ENCODE peak calls at places on chromosomes 5 and 9, in six cellular contexts. One of them, this sample, is unnamed.
A peak's percentile ranks its signal among the peaks of the same experiment; 100 is the strongest.

GRCh38 chr5:103079796-103080195 is 40.1 kb downstream of the GIN1 start:
- DNase-seq in H1: no peak
- DNase-seq in heart left ventricle: no peak
- DNase-seq in fibroblast of lung: no peak
- DNase-seq in mucosa of descending colon: no peak
- DNase-seq in CD8-positive, alpha-beta memory T cell: no peak
- DNase-seq in this sample: no peak

GRCh38 chr5:334903-335739 is 13.6 kb downstream of the AHRR start:
- DNase-seq in H1: no peak
- DNase-seq in heart left ventricle: no peak
- DNase-seq in fibroblast of lung: no peak
- DNase-seq in mucosa of descending colon: no peak
- DNase-seq in CD8-positive, alpha-beta memory T cell: no peak
- DNase-seq in this sample: no peak

GRCh38 chr5:172775326-172776234 is 4.6 kb upstream of the DUSP1 start:
- DNase-seq in H1: no peak
- DNase-seq in heart left ventricle: no peak
- DNase-seq in fibroblast of lung: peak; percentile 66
- DNase-seq in mucosa of descending colon: peak; percentile 64
- DNase-seq in CD8-positive, alpha-beta memory T cell: no peak
- DNase-seq in this sample: no peak

GRCh38 chr5:173391031-173391430 is 62.8 kb upstream of the STC2 start:
- DNase-seq in H1: no peak
- DNase-seq in heart left ventricle: no peak
- DNase-seq in fibroblast of lung: no peak
- DNase-seq in mucosa of descending colon: no peak
- DNase-seq in CD8-positive, alpha-beta memory T cell: no peak
- DNase-seq in this sample: no peak

GRCh38 chr5:177598477-177598876 is 1.5 kb upstream of the B4GALT7 start:
- DNase-seq in H1: no peak
- DNase-seq in heart left ventricle: no peak
- DNase-seq in fibroblast of lung: peak; percentile 18
- DNase-seq in mucosa of descending colon: no peak
- DNase-seq in CD8-positive, alpha-beta memory T cell: no peak
- DNase-seq in this sample: no peak

GRCh38 chr9:98326402-98327248 is 71.2 kb upstream of the TBC1D2 start:
- DNase-seq in H1: no peak
- DNase-seq in heart left ventricle: no peak
- DNase-seq in fibroblast of lung: peak; percentile 75
- DNase-seq in mucosa of descending colon: no peak
- DNase-seq in CD8-positive, alpha-beta memory T cell: no peak
- DNase-seq in this sample: no peak

GRCh38 chr5:2803751-2804150 is 52.3 kb upstream of the IRX2 start:
- DNase-seq in H1: no peak
- DNase-seq in heart left ventricle: no peak
- DNase-seq in fibroblast of lung: no peak
- DNase-seq in mucosa of descending colon: no peak
- DNase-seq in CD8-positive, alpha-beta memory T cell: no peak
- DNase-seq in this sample: no peak

GRCh38 chr9:98627291-98627690 is 81.4 kb downstream of the GABBR2 start:
- DNase-seq in H1: no peak
- DNase-seq in heart left ventricle: no peak
- DNase-seq in fibroblast of lung: peak; percentile 81
- DNase-seq in mucosa of descending colon: no peak
- DNase-seq in CD8-positive, alpha-beta memory T cell: no peak
- DNase-seq in this sample: no peak

GRCh38 chr9:29668732-29669131 is 2095.5 kb upstream of the C9orf72 start:
- DNase-seq in H1: no peak
- DNase-seq in heart left ventricle: no peak
- DNase-seq in fibroblast of lung: no peak
- DNase-seq in mucosa of descending colon: no peak
- DNase-seq in CD8-positive, alpha-beta memory T cell: no peak
- DNase-seq in this sample: no peak

GRCh38 chr5:55338810-55339243 is 31.0 kb downstream of the MTREX start:
- DNase-seq in H1: no peak
- DNase-seq in heart left ventricle: no peak
- DNase-seq in fibroblast of lung: peak; percentile 4
- DNase-seq in mucosa of descending colon: no peak
- DNase-seq in CD8-positive, alpha-beta memory T cell: no peak
- DNase-seq in this sample: no peak

GRCh38 chr9:21244841-21245240 is 5.0 kb upstream of the IFNA14 start:
- DNase-seq in H1: no peak
- DNase-seq in heart left ventricle: no peak
- DNase-seq in fibroblast of lung: no peak
- DNase-seq in mucosa of descending colon: no peak
- DNase-seq in CD8-positive, alpha-beta memory T cell: no peak
- DNase-seq in this sample: no peak

GRCh38 chr9:23858234-23858633 is 32.2 kb upstream of the ELAVL2 start:
- DNase-seq in H1: no peak
- DNase-seq in heart left ventricle: no peak
- DNase-seq in fibroblast of lung: no peak
- DNase-seq in mucosa of descending colon: no peak
- DNase-seq in CD8-positive, alpha-beta memory T cell: no peak
- DNase-seq in this sample: no peak

GRCh38 chr9:86614871-86615849 is 260.9 kb upstream of the TUT7 start:
- DNase-seq in H1: no peak
- DNase-seq in heart left ventricle: no peak
- DNase-seq in fibroblast of lung: peak; percentile 20
- DNase-seq in mucosa of descending colon: no peak
- DNase-seq in CD8-positive, alpha-beta memory T cell: no peak
- DNase-seq in this sample: peak; percentile 20

GRCh38 chr5:148443998-148444397 is 60.2 kb downstream of the FBXO38 start:
- DNase-seq in H1: no peak
- DNase-seq in heart left ventricle: peak; percentile 65
- DNase-seq in fibroblast of lung: peak; percentile 61
- DNase-seq in mucosa of descending colon: no peak
- DNase-seq in CD8-positive, alpha-beta memory T cell: peak; percentile 7
- DNase-seq in this sample: peak; percentile 22

GRCh38 chr5:93192107-93192506 is 388.9 kb downstream of the NR2F1-AS1 start:
- DNase-seq in H1: no peak
- DNase-seq in heart left ventricle: no peak
- DNase-seq in fibroblast of lung: peak; percentile 98
- DNase-seq in mucosa of descending colon: no peak
- DNase-seq in CD8-positive, alpha-beta memory T cell: no peak
- DNase-seq in this sample: no peak

GRCh38 chr5:159903134-159903533 is 13.1 kb upstream of the ADRA1B start:
- DNase-seq in H1: no peak
- DNase-seq in heart left ventricle: no peak
- DNase-seq in fibroblast of lung: no peak
- DNase-seq in mucosa of descending colon: no peak
- DNase-seq in CD8-positive, alpha-beta memory T cell: no peak
- DNase-seq in this sample: no peak

GRCh38 chr5:146510528-146510927 is 5.5 kb downstream of the GPR151 start:
- DNase-seq in H1: no peak
- DNase-seq in heart left ventricle: no peak
- DNase-seq in fibroblast of lung: peak; percentile 8
- DNase-seq in mucosa of descending colon: no peak
- DNase-seq in CD8-positive, alpha-beta memory T cell: no peak
- DNase-seq in this sample: no peak

GRCh38 chr5:123785160-123786001 is 273.4 kb downstream of the CSNK1G3 start:
- DNase-seq in H1: no peak
- DNase-seq in heart left ventricle: no peak
- DNase-seq in fibroblast of lung: peak; percentile 86
- DNase-seq in mucosa of descending colon: no peak
- DNase-seq in CD8-positive, alpha-beta memory T cell: no peak
- DNase-seq in this sample: no peak

GRCh38 chr5:179306191-179307005 is 38.9 kb downstream of the ADAMTS2 start:
- DNase-seq in H1: no peak
- DNase-seq in heart left ventricle: no peak
- DNase-seq in fibroblast of lung: no peak
- DNase-seq in mucosa of descending colon: peak; percentile 6
- DNase-seq in CD8-positive, alpha-beta memory T cell: no peak
- DNase-seq in this sample: no peak

GRCh38 chr5:94745786-94746730 is 127.6 kb downstream of the SLF1 start:
- DNase-seq in H1: no peak
- DNase-seq in heart left ventricle: no peak
- DNase-seq in fibroblast of lung: peak; percentile 75
- DNase-seq in mucosa of descending colon: no peak
- DNase-seq in CD8-positive, alpha-beta memory T cell: no peak
- DNase-seq in this sample: no peak

GRCh38 chr9:138024131-138024530 is 146.5 kb downstream of the CACNA1B start:
- DNase-seq in H1: no peak
- DNase-seq in heart left ventricle: no peak
- DNase-seq in fibroblast of lung: no peak
- DNase-seq in mucosa of descending colon: no peak
- DNase-seq in CD8-positive, alpha-beta memory T cell: no peak
- DNase-seq in this sample: no peak

GRCh38 chr9:87081523-87081922 is 134.2 kb upstream of the GAS1 start:
- DNase-seq in H1: no peak
- DNase-seq in heart left ventricle: no peak
- DNase-seq in fibroblast of lung: no peak
- DNase-seq in mucosa of descending colon: no peak
- DNase-seq in CD8-positive, alpha-beta memory T cell: no peak
- DNase-seq in this sample: no peak

GRCh38 chr5:128536861-128537305 is 1.2 kb downstream of the FBN2 start:
- DNase-seq in H1: no peak
- DNase-seq in heart left ventricle: no peak
- DNase-seq in fibroblast of lung: peak; percentile 21
- DNase-seq in mucosa of descending colon: no peak
- DNase-seq in CD8-positive, alpha-beta memory T cell: no peak
- DNase-seq in this sample: peak; percentile 31

GRCh38 chr5:134427540-134428041 is 15.9 kb upstream of the CDKN2AIPNL start:
- DNase-seq in H1: peak; percentile 57
- DNase-seq in heart left ventricle: no peak
- DNase-seq in fibroblast of lung: no peak
- DNase-seq in mucosa of descending colon: no peak
- DNase-seq in CD8-positive, alpha-beta memory T cell: no peak
- DNase-seq in this sample: peak; percentile 81

GRCh38 chr5:107652839-107653607 is 17.7 kb downstream of the EFNA5 start:
- DNase-seq in H1: no peak
- DNase-seq in heart left ventricle: no peak
- DNase-seq in fibroblast of lung: peak; percentile 33
- DNase-seq in mucosa of descending colon: no peak
- DNase-seq in CD8-positive, alpha-beta memory T cell: no peak
- DNase-seq in this sample: no peak

DNA sequence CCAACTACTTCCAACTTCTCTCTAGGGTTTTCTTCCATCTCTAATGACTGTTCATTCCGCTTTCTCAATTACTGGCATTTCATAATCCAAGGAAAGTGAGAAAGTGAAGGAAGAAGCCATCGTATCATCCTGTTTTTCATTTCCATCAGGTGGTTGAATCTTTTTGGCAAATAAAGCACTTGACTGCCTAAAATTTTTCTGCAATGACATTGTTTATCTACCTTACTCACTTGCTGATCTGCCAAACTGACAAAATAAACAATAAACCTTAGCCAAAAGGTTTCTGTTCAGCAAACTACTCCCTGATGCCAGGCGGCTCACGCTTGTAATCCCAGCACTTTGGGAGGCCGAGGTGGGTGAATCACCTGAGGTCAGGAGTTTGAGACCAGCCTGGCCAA is 18.4 kb downstream of the FNBP1 start:
- DNase-seq in H1: no peak
- DNase-seq in heart left ventricle: no peak
- DNase-seq in fibroblast of lung: peak; percentile 70
- DNase-seq in mucosa of descending colon: no peak
- DNase-seq in CD8-positive, alpha-beta memory T cell: no peak
- DNase-seq in this sample: no peak
- H3K4me1 ChIP-seq in H1: no peaks in the 10 kb centered on the region
- H3K4me1 ChIP-seq in heart left ventricle: peaks cover 36% of the 10 kb centered on the region
- H3K4me1 ChIP-seq in fibroblast of lung: no peaks in the 10 kb centered on the region
- H3K4me1 ChIP-seq in mucosa of descending colon: peaks cover 27% of the 10 kb centered on the region
- H3K4me1 ChIP-seq in CD8-positive, alpha-beta memory T cell: peaks cover 79% of the 10 kb centered on the region
- H3K4me1 ChIP-seq in this sample: no peaks in the 10 kb centered on the region

GRCh38 chr5:34499001-34499734 is 157.0 kb upstream of the RAI14 start:
- DNase-seq in H1: no peak
- DNase-seq in heart left ventricle: no peak
- DNase-seq in fibroblast of lung: peak; percentile 88
- DNase-seq in mucosa of descending colon: no peak
- DNase-seq in CD8-positive, alpha-beta memory T cell: no peak
- DNase-seq in this sample: no peak

GRCh38 chr5:34496258-34496657 is 159.9 kb upstream of the RAI14 start:
- DNase-seq in H1: no peak
- DNase-seq in heart left ventricle: no peak
- DNase-seq in fibroblast of lung: no peak
- DNase-seq in mucosa of descending colon: no peak
- DNase-seq in CD8-positive, alpha-beta memory T cell: no peak
- DNase-seq in this sample: no peak

GRCh38 chr5:34500236-34500836 is 155.8 kb upstream of the RAI14 start:
- DNase-seq in H1: no peak
- DNase-seq in heart left ventricle: no peak
- DNase-seq in fibroblast of lung: no peak
- DNase-seq in mucosa of descending colon: no peak
- DNase-seq in CD8-positive, alpha-beta memory T cell: no peak
- DNase-seq in this sample: no peak

GRCh38 chr5:34497031-34497808 is 158.9 kb upstream of the RAI14 start:
- DNase-seq in H1: no peak
- DNase-seq in heart left ventricle: peak; percentile 73
- DNase-seq in fibroblast of lung: no peak
- DNase-seq in mucosa of descending colon: peak; percentile 37
- DNase-seq in CD8-positive, alpha-beta memory T cell: no peak
- DNase-seq in this sample: no peak

DNA sequence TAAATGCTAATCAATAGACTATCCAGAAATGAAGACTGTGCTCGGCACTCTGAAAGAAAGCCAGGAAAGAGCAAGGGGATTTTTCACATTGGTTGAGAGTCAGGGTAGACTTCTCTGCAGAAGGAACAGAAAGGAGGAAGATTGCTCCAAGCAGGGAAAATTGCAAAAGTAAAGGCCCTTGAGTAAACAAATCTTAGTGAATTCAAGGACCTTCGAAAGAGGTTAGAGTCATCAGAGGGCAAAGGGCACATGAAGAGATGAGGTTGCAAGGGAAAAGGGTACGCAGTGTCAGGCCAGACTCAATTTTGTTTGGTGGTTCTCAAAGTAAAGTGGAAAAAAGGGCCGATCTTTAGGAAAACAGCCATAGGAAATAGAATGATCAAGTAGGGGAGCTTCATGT is 157.5 kb upstream of the RAI14 start:
- DNase-seq in H1: no peak
- DNase-seq in heart left ventricle: no peak
- DNase-seq in fibroblast of lung: no peak
- DNase-seq in mucosa of descending colon: no peak
- DNase-seq in CD8-positive, alpha-beta memory T cell: no peak
- DNase-seq in this sample: no peak
- H3K4me1 ChIP-seq in H1: no peaks in the 10 kb centered on the region
- H3K4me1 ChIP-seq in heart left ventricle: peaks cover 19% of the 10 kb centered on the region
- H3K4me1 ChIP-seq in fibroblast of lung: peaks cover 23% of the 10 kb centered on the region
- H3K4me1 ChIP-seq in mucosa of descending colon: peaks cover 2% of the 10 kb centered on the region
- H3K4me1 ChIP-seq in CD8-positive, alpha-beta memory T cell: no peaks in the 10 kb centered on the region
- H3K4me1 ChIP-seq in this sample: no peaks in the 10 kb centered on the region

DNA sequence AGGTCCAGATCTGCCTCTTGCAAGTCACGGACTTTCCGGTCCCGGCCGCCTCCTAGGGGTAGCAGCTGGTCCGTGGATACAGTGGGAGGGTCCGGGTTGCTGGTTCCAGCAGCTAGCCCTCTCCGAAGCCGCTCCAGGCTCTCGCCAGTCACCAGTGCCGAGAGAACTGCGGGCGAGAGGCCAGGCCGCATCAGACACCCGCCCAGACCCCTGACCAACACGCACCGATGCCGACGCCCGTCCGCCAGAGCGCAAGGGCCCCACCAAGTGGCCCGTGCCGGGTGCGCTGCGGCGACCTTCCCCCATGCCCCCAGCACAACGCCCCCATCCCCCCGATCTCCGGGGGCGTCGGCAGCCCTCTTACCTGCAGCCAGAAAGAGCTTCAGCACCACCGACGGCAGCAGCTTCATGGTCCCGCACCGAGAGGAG is 470 bp downstream of the HBEGF start:
- DNase-seq in H1: no peak
- DNase-seq in heart left ventricle: peak; percentile 80
- DNase-seq in fibroblast of lung: peak; percentile 69
- DNase-seq in mucosa of descending colon: peak; percentile 76
- DNase-seq in CD8-positive, alpha-beta memory T cell: no peak
- DNase-seq in this sample: peak; percentile 20
- H3K4me1 ChIP-seq in H1: no peaks in the 10 kb centered on the region
- H3K4me1 ChIP-seq in heart left ventricle: peaks cover 67% of the 10 kb centered on the region
- H3K4me1 ChIP-seq in fibroblast of lung: peaks cover 20% of the 10 kb centered on the region
- H3K4me1 ChIP-seq in mucosa of descending colon: peaks cover 33% of the 10 kb centered on the region
- H3K4me1 ChIP-seq in CD8-positive, alpha-beta memory T cell: peaks cover 43% of the 10 kb centered on the region
- H3K4me1 ChIP-seq in this sample: no peaks in the 10 kb centered on the region

GRCh38 chr5:111550282-111551020 is 38.1 kb upstream of the STARD4 start:
- DNase-seq in H1: peak; percentile 63
- DNase-seq in heart left ventricle: peak; percentile 89
- DNase-seq in fibroblast of lung: peak; percentile 97
- DNase-seq in mucosa of descending colon: peak; percentile 30
- DNase-seq in CD8-positive, alpha-beta memory T cell: peak; percentile 53
- DNase-seq in this sample: peak; percentile 70
- H3K4me1 ChIP-seq in H1: peaks cover 7% of the 10 kb centered on the region
- H3K4me1 ChIP-seq in heart left ventricle: peaks cover 29% of the 10 kb centered on the region
- H3K4me1 ChIP-seq in fibroblast of lung: no peaks in the 10 kb centered on the region
- H3K4me1 ChIP-seq in mucosa of descending colon: peaks cover 5% of the 10 kb centered on the region
- H3K4me1 ChIP-seq in CD8-positive, alpha-beta memory T cell: no peaks in the 10 kb centered on the region
- H3K4me1 ChIP-seq in this sample: peaks cover 4% of the 10 kb centered on the region

This sample was measured in iPS DF 6.9.